ENCODE peak calls at places on chromosomes 16 and 17, in six cellular contexts. K is HEK293T, L is cardiac muscle cell, W is AML-193, V is endothelial cell, C is T47D. N is an unnamed sample.

GRCh38 chr16:58678716-58679115 is 5.9 kb downstream of the SLC38A7 start:
- DNase-seq in K (no peak), L (peak; percentile 25), W (peak; percentile 40), V (no peak), C (peak; percentile 39), N (no peak)

GRCh38 chr16:89604764-89605163 is 8.7 kb upstream of the DPEP1 start:
- DNase-seq in K (no peak), L (no peak), W (no peak), V (no peak), C (no peak), N (no peak)

GRCh38 chr17:6166492-6167179 is 96.5 kb downstream of the WSCD1 start:
- DNase-seq in K (no peak), L (no peak), W (no peak), V (no peak), C (no peak), N (no peak)

GRCh38 chr16:86074651-86075487 is 175.9 kb downstream of the IRF8 start:
- DNase-seq in K (no peak), L (no peak), W (no peak), V (peak; percentile 27), C (no peak), N (no peak)

GRCh38 chr17:82118815-82119380 is 20.9 kb upstream of the FASN start:
- DNase-seq in K (no peak), L (peak; percentile 86), W (no peak), V (no peak), C (no peak), N (no peak)

GRCh38 chr16:89610108-89610453 is 3.4 kb upstream of the DPEP1 start:
- DNase-seq in K (no peak), L (no peak), W (no peak), V (no peak), C (no peak), N (no peak)

GRCh38 chr16:76653390-76654026 is 376.3 kb downstream of the CNTNAP4 start:
- DNase-seq in K (peak; percentile 41), L (peak; percentile 63), W (peak; percentile 58), V (no peak), C (peak; percentile 21), N (peak; percentile 7)

GRCh38 chr17:78226752-78227454 is 4.5 kb upstream of the TMEM235 start:
- DNase-seq in K (no peak), L (no peak), W (no peak), V (no peak), C (no peak), N (no peak)

GRCh38 chr17:79834575-79835469 is 4.4 kb downstream of the CBX4 start:
- DNase-seq in K (peak; percentile 58), L (peak; percentile 15), W (no peak), V (peak; percentile 69), C (no peak), N (no peak)

GRCh38 chr16:88382491-88383400 is at the start of gene ZNF469:
- DNase-seq in K (peak; percentile 62), L (peak; percentile 50), W (no peak), V (peak; percentile 43), C (peak; percentile 68), N (no peak)

GRCh38 chr17:73189417-73190099 is 3.3 kb upstream of the COG1 start:
- DNase-seq in K (peak; percentile 35), L (peak; percentile 61), W (peak; percentile 88), V (peak; percentile 58), C (peak; percentile 92), N (no peak)

GRCh38 chr17:13484020-13484419 is 117.7 kb downstream of the HS3ST3A1 start:
- DNase-seq in K (no peak), L (no peak), W (no peak), V (no peak), C (no peak), N (no peak)

N was measured in epithelial cell of proximal tubule.